ENCODE peak calls at places on chromosomes 11 and 22, in six cellular contexts. X is cardiac fibroblast, S is GM04504, R is NCI-H146, G is globus pallidus, C is NCI-H1417. B is an unnamed sample.

GRCh38 chr11:29734287-29734686 is 282.5 kb downstream of the KCNA4 start:
- DNase-seq in G (no peak), C (no peak), X (peak), R (no peak), S (no peak), B (no peak)

GRCh38 chr22:39955675-39956074 is 4.5 kb upstream of the TMA7B start:
- DNase-seq in X (no peak), C (no peak), S (no peak), G (no peak), R (no peak), B (no peak)

GRCh38 chr22:47030143-47030641 is 267.7 kb downstream of the TBC1D22A start:
- DNase-seq in C (no peak), X (peak), G (no peak), R (no peak), S (no peak), B (no peak)

GRCh38 chr22:44685384-44686056 is 16.5 kb upstream of the PRR5 start:
- DNase-seq in S (no peak), G (no peak), C (peak), X (peak), R (peak), B (no peak)

GRCh38 chr22:31970490-31971444 is 26.4 kb downstream of the YWHAH start:
- DNase-seq in R (peak), X (peak), G (peak), C (peak), S (no peak), B (peak)

GRCh38 chr11:110091995-110092576 is 1.1 kb upstream of the ZC3H12C start:
- DNase-seq in C (no peak), R (no peak), X (no peak), G (peak), S (no peak), B (peak)

GRCh38 chr22:24164243-24164642 is 17.0 kb upstream of the SUSD2 start:
- DNase-seq in S (no peak), G (no peak), X (no peak), R (no peak), C (no peak), B (no peak)

GRCh38 chr11:57237204-57237681 is at the start of gene APLNR:
- DNase-seq in G (no peak), X (no peak), C (no peak), S (no peak), R (no peak), B (no peak)

GRCh38 chr11:77198440-77198849 is 70.4 kb downstream of the MYO7A start:
- DNase-seq in G (no peak), R (peak), X (peak), C (peak), S (no peak), B (peak)

GRCh38 chr11:2885017-2885675 is 429 bp downstream of the CDKN1C start:
- DNase-seq in S (no peak), X (peak), G (peak), R (peak), C (no peak), B (peak)

GRCh38 chr11:75919525-75919924 is 104.5 kb downstream of the UVRAG start:
- DNase-seq in C (no peak), G (no peak), R (no peak), X (peak), S (no peak), B (no peak)

GRCh38 chr11:92702771-92703170 is 266.7 kb upstream of the MTNR1B start:
- DNase-seq in R (no peak), X (peak), C (no peak), S (no peak), G (no peak), B (no peak)

GRCh38 chr11:14583252-14584105 is 60.1 kb upstream of the PDE3B start:
- DNase-seq in R (no peak), S (no peak), G (no peak), X (no peak), C (no peak), B (no peak)

GRCh38 chr11:112179601-112180000 is 4.3 kb downstream of the BCO2 start:
- DNase-seq in C (no peak), S (no peak), X (no peak), R (no peak), G (peak), B (no peak)

GRCh38 chr22:20015971-20016733 is 471 bp downstream of the ARVCF start:
- DNase-seq in C (no peak), S (no peak), X (no peak), G (no peak), R (peak), B (peak)

GRCh38 chr11:16923987-16924386 is 90.2 kb downstream of the PLEKHA7 start:
- DNase-seq in C (no peak), S (no peak), R (peak), X (no peak), G (no peak), B (no peak)

GRCh38 chr11:101441747-101442146 is 142.1 kb downstream of the TRPC6 start:
- DNase-seq in C (no peak), R (no peak), G (no peak), S (no peak), X (no peak), B (no peak)

GRCh38 chr22:40645579-40646197 is 9.2 kb upstream of the MRTFA start:
- DNase-seq in X (no peak), G (no peak), S (no peak), C (no peak), R (no peak), B (no peak)

GRCh38 chr22:45757068-45757467 is 85.4 kb downstream of the ATXN10 start:
- DNase-seq in R (no peak), S (no peak), G (peak), X (no peak), C (no peak), B (no peak)

GRCh38 chr11:69892237-69892985 is 73.2 kb upstream of the FGF3 start:
- DNase-seq in S (no peak), R (no peak), G (no peak), C (no peak), X (no peak), B (no peak)